ENCODE peak calls at places on chromosomes 3 and 15, in ten cellular contexts. O is ascending aorta, C is stomach, V is HepG2, I is kidney, T is colonic mucosa, K is neuronal stem cell, B is lower lobe of right lung, S is PC-9, M is sigmoid colon. N is an unnamed sample. For H3K4me1, the result is how much of the 10 kb centered on the place peaks cover.

GRCh38 chr3:81352867-81353266 is 408.6 kb downstream of the GBE1 start:
- DNase-seq in K (no peak), B (no peak), O (no peak), I (no peak), T (peak), C (no peak), S (no peak), V (peak), M (no peak), N (no peak)

GRCh38 chr15:89781891-89782618 is 5.9 kb downstream of the MESP2 start:
- DNase-seq in C (no peak), T (no peak), O (no peak), S (peak), I (peak), K (no peak), V (peak), M (no peak), B (no peak), N (no peak)

GRCh38 chr3:117019082-117019713 is 309.6 kb downstream of the TUSC7 start:
- DNase-seq in V (peak), M (peak), T (peak), K (peak), S (no peak), B (no peak), O (no peak), I (no peak), C (peak), N (no peak)

GRCh38 chr15:62564889-62565288 is 399.8 kb upstream of the C2CD4B start:
- DNase-seq in C (no peak), M (no peak), B (no peak), O (no peak), T (no peak), S (no peak), I (no peak), K (no peak), V (no peak), N (no peak)

GRCh38 chr15:63039811-63040210 is 2.7 kb upstream of the TPM1 start:
- DNase-seq in M (no peak), B (no peak), K (no peak), T (no peak), S (no peak), C (no peak), V (no peak), O (no peak), I (no peak), N (no peak)

GRCh38 chr3:170947018-170947769 is 38.8 kb upstream of the EIF5A2 start:
- DNase-seq in I (peak), V (no peak), K (no peak), M (no peak), C (no peak), T (no peak), B (no peak), S (peak), O (no peak), N (no peak)

GRCh38 chr15:64523240-64523639 is 62.9 kb downstream of the ZNF609 start:
- DNase-seq in S (no peak), M (no peak), B (no peak), V (no peak), T (no peak), K (no peak), I (no peak), O (no peak), C (no peak), N (no peak)

GRCh38 chr15:100525894-100526512 is 2.7 kb downstream of the CERS3 start:
- DNase-seq in K (no peak), M (peak), C (peak), S (no peak), B (no peak), I (no peak), O (no peak), T (peak), V (no peak), N (no peak)

GRCh38 chr3:8503461-8503860 is 1.8 kb downstream of the LMCD1 start:
- DNase-seq in I (no peak), C (no peak), T (no peak), S (peak), O (no peak), B (no peak), K (no peak), M (no peak), V (no peak), N (no peak)

GRCh38 chr3:148955544-148956346 is 35.6 kb upstream of the GYG1 start:
- DNase-seq in T (peak), C (peak), B (no peak), M (peak), V (peak), O (peak), I (no peak), K (peak), S (peak), N (peak)

GRCh38 chr3:180036678-180037455 is at the start of gene PEX5L:
- DNase-seq in V (peak), T (no peak), M (no peak), K (peak), I (peak), B (peak), O (no peak), C (peak), S (no peak), N (no peak)

GRCh38 chr3:94978076-94978475 is 915.2 kb downstream of the NSUN3 start:
- DNase-seq in M (no peak), K (no peak), I (no peak), T (no peak), B (no peak), C (no peak), O (no peak), V (no peak), S (no peak), N (no peak)

GRCh38 chr15:68278345-68279217 is 1.0 kb downstream of the FEM1B start:
- DNase-seq in T (peak), K (no peak), O (no peak), S (peak), M (no peak), B (no peak), C (no peak), I (no peak), V (peak), N (no peak)

GRCh38 chr3:2098398-2099027 is at the start of gene CNTN4:
- DNase-seq in C (peak), I (peak), V (peak), M (peak), S (no peak), O (peak), T (peak), K (peak), B (peak), N (peak)
- H3K4me3 ChIP-seq in C (peak), I (peak), V (peak), M (peak), S (no peak), O (peak), T (peak), K (peak), B (peak), N (peak)

DNA sequence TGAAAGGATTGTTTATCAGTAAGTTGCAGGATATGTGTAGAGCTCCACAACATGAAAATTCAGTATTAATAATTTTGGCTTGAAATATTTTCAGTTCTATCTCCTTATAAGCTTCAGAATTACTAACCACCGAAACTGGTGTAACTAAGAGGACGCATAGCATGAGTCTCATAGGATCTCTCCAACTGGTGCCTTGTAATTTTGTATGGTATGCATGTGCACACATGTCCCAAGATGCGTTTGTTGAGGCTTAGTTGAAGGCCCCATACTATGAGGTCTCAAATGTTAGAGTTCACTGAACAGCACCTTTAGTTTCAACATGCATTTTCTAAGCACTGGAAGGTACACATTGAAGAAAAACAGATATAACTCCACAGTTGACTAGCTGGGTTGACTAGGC is 195.4 kb downstream of the TP63 start:
- DNase-seq in K (no peak), S (no peak), B (no peak), M (no peak), V (no peak), C (no peak), T (no peak), I (no peak), O (no peak), N (no peak)
- H3K4me1 ChIP-seq in K (under half), S (under half), B (under half), M (under half), V (under half), C (under half), T (under half), I (under half), O (under half), N (under half)

GRCh38 chr15:78564743-78565096 is 600 bp upstream of the CHRNA5 start:
- DNase-seq in O (no peak), T (peak), K (no peak), I (peak), B (no peak), C (no peak), S (no peak), V (no peak), M (no peak), N (no peak)

GRCh38 chr15:78565097-78565950 is at the start of gene CHRNA5:
- DNase-seq in K (peak), B (peak), I (peak), C (peak), O (peak), V (peak), T (peak), S (peak), M (peak), N (peak)

GRCh38 chr15:78570710-78571109 is 5.4 kb downstream of the CHRNA5 start:
- DNase-seq in S (no peak), K (no peak), O (no peak), B (no peak), I (no peak), V (no peak), M (no peak), T (no peak), C (no peak), N (no peak)

GRCh38 chr15:78565951-78566774 is 843 bp downstream of the CHRNA5 start:
- DNase-seq in T (peak), V (peak), I (no peak), K (peak), S (peak), M (no peak), B (no peak), C (no peak), O (no peak), N (no peak)

DNA sequence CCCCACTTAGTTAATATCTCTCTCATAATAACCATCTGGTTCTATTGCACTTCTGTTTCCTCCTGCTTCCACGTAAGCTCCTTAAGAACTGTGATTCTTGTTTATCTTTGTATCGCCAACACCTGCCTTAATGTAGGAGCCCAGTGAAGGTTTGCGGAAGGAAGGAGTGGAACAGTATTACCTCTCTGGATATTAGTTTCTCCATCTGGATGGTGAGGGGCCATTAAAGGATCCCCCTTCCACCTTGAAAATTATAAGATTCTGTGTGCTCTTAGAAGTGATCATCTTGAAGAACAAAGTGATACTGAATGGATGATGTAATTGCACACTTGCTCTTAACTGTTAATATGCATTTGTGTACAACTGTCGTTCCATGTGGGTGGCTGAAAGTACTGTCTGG is 2.2 kb downstream of the CHRNA5 start:
- DNase-seq in B (no peak), T (no peak), K (no peak), I (no peak), M (no peak), V (no peak), C (no peak), S (no peak), O (no peak), N (no peak)
- H3K4me3 ChIP-seq in B (no peak), T (no peak), K (no peak), I (no peak), M (no peak), V (no peak), C (no peak), S (peak), O (no peak), N (no peak)

DNA sequence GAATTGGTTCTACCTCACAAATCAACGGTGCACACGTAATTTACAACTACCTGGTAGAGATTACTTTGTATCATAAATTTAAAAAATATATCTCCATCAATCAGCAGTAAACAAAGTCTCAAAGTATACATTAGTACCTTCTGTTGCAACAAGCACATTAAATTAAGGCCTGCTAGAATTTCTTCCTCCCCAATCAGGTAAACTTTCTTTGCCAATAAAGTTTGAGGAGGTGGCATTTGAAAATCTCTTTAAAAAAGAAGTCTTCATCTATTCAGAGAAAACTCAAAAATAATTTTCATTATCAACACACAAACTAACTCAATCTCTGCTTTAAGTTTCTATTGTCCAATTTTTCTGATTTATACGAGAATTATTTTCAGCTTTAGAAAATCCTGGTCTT is 4.4 kb downstream of the CCNL1 start:
- DNase-seq in O (no peak), B (no peak), T (no peak), V (no peak), I (no peak), M (no peak), S (no peak), K (no peak), C (no peak), N (no peak)
- H3K4me1 ChIP-seq in O (under half), B (half or more), T (under half), V (half or more), I (under half), M (half or more), S (under half), K (under half), C (half or more), N (half or more)

GRCh38 chr3:185764168-185764988 is 60.5 kb downstream of the IGF2BP2 start:
- DNase-seq in V (no peak), M (no peak), O (no peak), S (no peak), T (no peak), I (no peak), K (peak), B (no peak), C (no peak), N (no peak)
- H3K4me3 ChIP-seq in V (no peak), M (no peak), O (no peak), S (no peak), T (no peak), I (no peak), K (no peak), B (no peak), C (no peak), N (peak)